ENCODE peak calls at places on chromosomes 6 and 20, in six cellular contexts. J, Z, X, O, R and N are unnamed samples.

GRCh38 chr6:28217890-28218289 is 7.2 kb upstream of the ZSCAN9 start:
- DNase-seq in J (no peak), Z (no peak), X (no peak), O (no peak), R (no peak), N (no peak)

GRCh38 chr6:129472239-129472638 is 237.7 kb downstream of the ARHGAP18 start:
- DNase-seq in J (no peak), Z (no peak), X (no peak), O (no peak), R (no peak), N (peak)

GRCh38 chr6:19964115-19964514 is 126.9 kb downstream of the ID4 start:
- DNase-seq in J (no peak), Z (no peak), X (no peak), O (no peak), R (no peak), N (no peak)

GRCh38 chr20:48049631-48050030 is 264.4 kb upstream of the SULF2 start:
- DNase-seq in J (no peak), Z (no peak), X (no peak), O (no peak), R (no peak), N (no peak)

GRCh38 chr6:146595981-146596731 is 2.6 kb upstream of the ADGB start:
- DNase-seq in J (peak), Z (no peak), X (no peak), O (no peak), R (peak), N (no peak)

GRCh38 chr6:52984247-52984646 is 10.8 kb downstream of the GSTA4 start:
- DNase-seq in J (peak), Z (no peak), X (no peak), O (no peak), R (no peak), N (no peak)

GRCh38 chr20:45034436-45034835 is 66.5 kb downstream of the KCNS1 start:
- DNase-seq in J (no peak), Z (no peak), X (no peak), O (no peak), R (no peak), N (no peak)

GRCh38 chr20:4509825-4510522 is 211.7 kb upstream of the PRND start:
- DNase-seq in J (no peak), Z (no peak), X (no peak), O (no peak), R (no peak), N (no peak)

GRCh38 chr20:3515379-3516175 is 44.8 kb downstream of the ATRN start:
- DNase-seq in J (no peak), Z (no peak), X (no peak), O (no peak), R (no peak), N (no peak)

GRCh38 chr20:30168800-30169138 is 1088.7 kb upstream of the DEFB115 start:
- DNase-seq in J (no peak), Z (no peak), X (no peak), O (no peak), R (no peak), N (no peak)

GRCh38 chr6:46626228-46626909 is 26.2 kb downstream of the CYP39A1 start:
- DNase-seq in J (peak), Z (no peak), X (peak), O (no peak), R (peak), N (peak)

GRCh38 chr6:107982511-107982910 is 24.5 kb upstream of the SEC63 start:
- DNase-seq in J (no peak), Z (no peak), X (no peak), O (no peak), R (no peak), N (no peak)

GRCh38 chr20:542777-543368 is 717 bp downstream of the CSNK2A1 start:
- DNase-seq in J (peak), Z (peak), X (no peak), O (no peak), R (peak), N (peak)

GRCh38 chr6:119269266-119270103 is 80.1 kb downstream of the MAN1A1 start:
- DNase-seq in J (no peak), Z (no peak), X (no peak), O (no peak), R (no peak), N (no peak)

GRCh38 chr6:19995575-19996257 is 158.5 kb downstream of the ID4 start:
- DNase-seq in J (no peak), Z (no peak), X (no peak), O (no peak), R (peak), N (peak)

GRCh38 chr6:27188885-27189418 is 58.5 kb upstream of the PRSS16 start:
- DNase-seq in J (peak), Z (peak), X (peak), O (no peak), R (peak), N (peak)

GRCh38 chr20:611843-612185 is 1.7 kb upstream of the TCF15 start:
- DNase-seq in J (no peak), Z (no peak), X (no peak), O (no peak), R (no peak), N (peak)

GRCh38 chr20:37741055-37741454 is 47.2 kb downstream of the CTNNBL1 start:
- DNase-seq in J (no peak), Z (no peak), X (no peak), O (no peak), R (no peak), N (no peak)

GRCh38 chr6:37486440-37486839 is 13.3 kb downstream of the CCDC167 start:
- DNase-seq in J (no peak), Z (no peak), X (no peak), O (no peak), R (no peak), N (no peak)

GRCh38 chr6:149779644-149779963 is 30.1 kb downstream of the PCMT1 start:
- DNase-seq in J (no peak), Z (no peak), X (no peak), O (no peak), R (no peak), N (no peak)

GRCh38 chr20:10558635-10559187 is 115.1 kb downstream of the JAG1 start:
- DNase-seq in J (no peak), Z (no peak), X (no peak), O (no peak), R (peak), N (no peak)

GRCh38 chr20:53186630-53187029 is 214.5 kb downstream of the TSHZ2 start:
- DNase-seq in J (no peak), Z (no peak), X (no peak), O (no peak), R (no peak), N (peak)

GRCh38 chr20:61407561-61407960 is 155.5 kb downstream of the CDH4 start:
- DNase-seq in J (no peak), Z (no peak), X (no peak), O (no peak), R (no peak), N (no peak)

GRCh38 chr6:50709366-50709734 is 4.0 kb upstream of the TFAP2D start:
- DNase-seq in J (no peak), Z (no peak), X (no peak), O (no peak), R (no peak), N (peak)

GRCh38 chr6:169921853-169922779 is 170.7 kb downstream of the ERMARD start:
- DNase-seq in J (no peak), Z (no peak), X (no peak), O (no peak), R (no peak), N (peak)

GRCh38 chr6:89243331-89243629 is 26.1 kb upstream of the GABRR1 start:
- DNase-seq in J (no peak), Z (no peak), X (no peak), O (no peak), R (no peak), N (no peak)

GRCh38 chr20:48919882-48920526 is 1.5 kb upstream of the ARFGEF2 start:
- DNase-seq in J (no peak), Z (no peak), X (no peak), O (no peak), R (no peak), N (no peak)

GRCh38 chr6:158416841-158417759 is 104.8 kb downstream of the TULP4 start:
- DNase-seq in J (no peak), Z (no peak), X (no peak), O (no peak), R (no peak), N (no peak)

GRCh38 chr6:52576392-52577021 is 353 bp downstream of the TRAM2 start:
- DNase-seq in J (peak), Z (peak), X (peak), O (no peak), R (no peak), N (peak)